ENCODE peak calls at places on chromosomes 3 and 15, in four cellular contexts. D is CD4-positive, alpha-beta T cell; N is right lobe of liver; S is B cell. K is an unnamed sample.

GRCh38 chr15:61227269-61228024 is 1.7 kb downstream of the RORA start:
- DNase-seq in S (no peak), D (no peak), N (peak), K (peak)

GRCh38 chr15:35289029-35289617 is 204.0 kb upstream of the NANOGP8 start:
- DNase-seq in D (no peak), N (no peak), S (peak), K (peak)

GRCh38 chr3:117282506-117282905 is 572.9 kb downstream of the TUSC7 start:
- DNase-seq in N (no peak), S (no peak), D (no peak), K (no peak)

GRCh38 chr15:97968380-97968779 is 7.9 kb downstream of the ARRDC4 start:
- DNase-seq in D (no peak), S (no peak), N (no peak), K (no peak)

GRCh38 chr15:26773485-26773877 is 615 bp upstream of the GABRB3 start:
- DNase-seq in N (no peak), D (no peak), S (no peak), K (peak)

GRCh38 chr3:112984485-112984884 is 6.3 kb upstream of the GTPBP8 start:
- DNase-seq in S (no peak), D (no peak), N (no peak), K (no peak)

GRCh38 chr3:135929670-135930069 is 35.9 kb upstream of the PPP2R3A start:
- DNase-seq in N (no peak), S (no peak), D (no peak), K (no peak)

GRCh38 chr3:123096701-123097100 is 29.9 kb downstream of the PDIA5 start:
- DNase-seq in N (peak), D (no peak), S (no peak), K (no peak)

GRCh38 chr3:20056727-20057611 is 16.7 kb downstream of the KAT2B start:
- DNase-seq in S (no peak), D (no peak), N (no peak), K (peak)

GRCh38 chr3:170038434-170039110 is 777 bp downstream of the GPR160 start:
- DNase-seq in N (no peak), D (peak), S (peak), K (peak)

GRCh38 chr3:152960684-152961083 is 125.8 kb downstream of the P2RY1 start:
- DNase-seq in S (no peak), N (no peak), D (no peak), K (no peak)

GRCh38 chr15:74799255-74799842 is 13.3 kb upstream of the LMAN1L start:
- DNase-seq in D (no peak), S (peak), N (no peak), K (no peak)

GRCh38 chr15:55823699-55824098 is 80.7 kb upstream of the PRTG start:
- DNase-seq in D (no peak), N (no peak), S (no peak), K (no peak)

GRCh38 chr15:70120954-70121655 is 23.4 kb upstream of the TLE3 start:
- DNase-seq in D (no peak), N (no peak), S (no peak), K (no peak)

GRCh38 chr3:42652611-42653302 is 740 bp upstream of the ZBTB47 start:
- DNase-seq in S (no peak), N (no peak), D (no peak), K (peak)

GRCh38 chr3:196524527-196524926 is 9.4 kb upstream of the SMCO1 start:
- DNase-seq in S (no peak), N (no peak), D (no peak), K (no peak)
- TF ChIP-seq CTCF in S (no peak), N (no peak), D (no peak), K (no peak)

GRCh38 chr3:98985406-98985805 is 83.9 kb upstream of the DCBLD2 start:
- DNase-seq in D (no peak), N (no peak), S (no peak), K (no peak)
- TF ChIP-seq CTCF in D (no peak), N (no peak), S (no peak), K (no peak)

GRCh38 chr3:141556034-141556433 is 69.2 kb downstream of the RASA2 start:
- DNase-seq in S (no peak), N (no peak), D (no peak), K (no peak)
- TF ChIP-seq CTCF in S (no peak), N (no peak), D (no peak), K (no peak)

GRCh38 chr3:176526194-176526593 is 671.1 kb downstream of the TBL1XR1 start:
- DNase-seq in S (no peak), D (no peak), N (no peak), K (no peak)
- TF ChIP-seq CTCF in S (no peak), D (no peak), N (no peak), K (no peak)

GRCh38 chr15:77419836-77420609 is at the start of gene PEAK1:
- DNase-seq in N (peak), D (peak), S (peak), K (peak)

GRCh38 chr15:77420610-77421369 is at the start of gene HMG20A:
- DNase-seq in N (peak), S (no peak), D (peak), K (peak)

GRCh38 chr15:77417642-77418041 is 2.3 kb downstream of the PEAK1 start:
- DNase-seq in N (no peak), S (no peak), D (no peak), K (no peak)

GRCh38 chr15:77418341-77419049 is 1.4 kb downstream of the PEAK1 start:
- DNase-seq in D (no peak), S (no peak), N (no peak), K (no peak)

DNA sequence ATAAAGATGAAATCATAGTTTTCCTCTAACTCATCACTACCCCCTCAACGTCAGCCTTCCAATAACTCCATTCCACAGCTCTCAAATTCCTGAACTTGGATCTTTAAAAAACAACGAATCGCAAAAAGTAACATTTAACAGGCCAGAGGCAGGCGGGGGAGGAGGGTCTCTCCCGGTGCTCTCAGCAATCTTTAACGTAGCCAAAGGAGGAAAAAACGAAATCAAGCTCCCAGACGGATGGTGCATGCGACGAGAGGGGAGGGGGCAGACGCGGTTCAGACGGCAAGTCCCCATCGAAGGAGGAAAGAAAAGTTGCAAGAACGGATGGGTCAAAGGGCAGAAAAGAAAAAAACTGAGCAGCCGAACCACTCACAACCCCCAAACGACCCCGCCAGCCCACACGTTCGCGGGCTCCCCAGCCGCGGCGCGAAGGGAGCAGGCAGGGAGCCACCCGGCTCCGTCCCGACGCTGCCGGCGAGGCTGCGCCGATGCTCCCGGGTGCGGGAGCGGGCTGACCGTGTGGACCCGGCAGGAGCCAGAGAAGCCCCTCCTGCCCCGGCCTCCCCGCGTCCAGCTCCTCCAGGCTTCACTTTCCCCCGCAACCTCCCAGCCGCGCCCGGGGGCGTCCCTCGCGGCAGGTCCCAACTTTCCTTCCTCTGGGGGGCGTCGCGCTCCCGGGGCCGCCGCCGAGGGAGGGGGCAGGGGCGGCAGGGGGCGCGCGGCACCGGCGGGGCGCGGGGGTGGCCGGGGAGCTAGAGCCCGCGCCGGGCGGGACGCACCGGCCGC is 661 bp downstream of the PEAK1 start:
- DNase-seq in D (peak), N (peak), S (no peak), K (peak)
- TF ChIP-seq CTCF in D (no peak), N (peak), S (peak), K (peak)

GRCh38 chr3:69085543-69086132 is 901 bp downstream of the ARL6IP5 start:
- DNase-seq in S (no peak), D (no peak), N (peak), K (no peak)

GRCh38 chr3:69086133-69086722 is 1.5 kb downstream of the ARL6IP5 start:
- DNase-seq in S (no peak), N (peak), D (no peak), K (no peak)

GRCh38 chr3:69090021-69090420 is 5.3 kb downstream of the ARL6IP5 start:
- DNase-seq in N (no peak), S (no peak), D (no peak), K (no peak)

GRCh38 chr3:69087030-69087791 is 2.5 kb downstream of the ARL6IP5 start:
- DNase-seq in D (no peak), S (no peak), N (no peak), K (no peak)

GRCh38 chr3:69088033-69088432 is 3.3 kb downstream of the ARL6IP5 start:
- DNase-seq in D (no peak), S (no peak), N (no peak), K (no peak)
- TF ChIP-seq CTCF in D (no peak), S (no peak), N (no peak), K (no peak)

DNA sequence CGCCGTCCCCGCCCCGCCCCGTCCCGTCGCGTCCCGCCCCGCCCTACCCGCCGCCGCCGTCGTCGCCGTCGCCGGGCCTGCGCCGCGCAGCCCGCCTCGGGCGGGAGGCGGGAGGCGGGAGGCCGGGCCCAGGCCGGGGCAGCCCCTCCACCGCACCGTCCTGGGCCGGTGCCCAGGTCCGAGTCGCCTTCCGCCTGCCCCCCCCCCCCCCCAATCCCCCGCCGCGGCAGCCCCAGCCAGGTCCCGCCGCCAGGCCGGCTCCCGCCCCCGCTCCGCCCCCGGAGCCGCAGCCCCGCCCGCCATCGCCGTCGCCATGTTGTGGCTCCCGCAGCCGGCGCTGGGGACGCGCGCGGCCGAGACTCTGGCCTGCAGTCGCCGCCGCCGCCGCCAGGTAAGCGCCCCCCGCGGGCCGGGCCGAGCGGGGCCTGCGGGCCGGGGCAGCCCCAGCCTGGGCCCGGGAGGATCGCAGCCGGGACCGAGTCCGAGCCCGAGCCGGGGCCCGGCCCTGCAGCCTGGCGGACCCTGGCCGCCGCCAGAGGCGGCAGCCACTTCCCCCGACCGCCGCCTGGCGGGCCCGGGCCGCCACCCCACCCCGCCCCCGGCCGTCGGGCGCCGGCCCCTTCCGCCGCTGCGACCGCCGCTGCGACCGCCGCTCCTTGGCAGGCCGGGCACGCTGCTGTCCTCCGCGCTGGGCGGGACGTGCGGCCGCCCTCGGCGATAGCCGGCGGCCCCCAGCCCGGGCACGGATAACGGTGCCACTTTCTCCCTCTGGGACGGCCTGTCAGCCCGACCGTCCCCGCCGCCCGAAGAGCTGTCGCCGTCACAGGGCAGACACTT is at the start of gene ZNF592:
- DNase-seq in N (peak), S (peak), D (peak), K (peak)
- TF ChIP-seq CTCF in N (no peak), S (no peak), D (no peak), K (no peak)